ENCODE peak calls at places on chromosome 20, in four cellular contexts. T is fibroblast of mammary gland, B is M059J, N is hippocampal formation. D is an unnamed sample.

GRCh38 chr20:57499676-57500075 is 25.3 kb downstream of the CTCFL start:
- DNase-seq in B (no peak), N (no peak), T (no peak), D (no peak)

GRCh38 chr20:19743650-19744015 is 14.4 kb upstream of the RIN2 start:
- DNase-seq in B (no peak), N (no peak), T (no peak), D (no peak)

GRCh38 chr20:40562031-40562430 is 127.0 kb downstream of the MAFB start:
- DNase-seq in N (peak; percentile 5), T (peak; percentile 42), B (peak; percentile 89), D (no peak)

GRCh38 chr20:38586181-38586525 is 5.2 kb downstream of the ADIG start:
- DNase-seq in T (no peak), N (no peak), B (no peak), D (no peak)

GRCh38 chr20:51221791-51222408 is 199.0 kb upstream of the KCNG1 start:
- DNase-seq in N (no peak), T (peak; percentile 56), B (peak; percentile 33), D (no peak)

GRCh38 chr20:24961384-24962181 is 12.5 kb downstream of the CST7 start:
- DNase-seq in B (no peak), N (no peak), T (no peak), D (no peak)

GRCh38 chr20:63552481-63553249 is 1.3 kb upstream of the FNDC11 start:
- DNase-seq in B (peak; percentile 53), T (no peak), N (no peak), D (no peak)

GRCh38 chr20:34475979-34476736 is 40.1 kb upstream of the DYNLRB1 start:
- DNase-seq in B (no peak), N (peak; percentile 10), T (peak; percentile 25), D (no peak)

GRCh38 chr20:48831702-48832422 is 4.1 kb upstream of the PREX1 start:
- DNase-seq in B (peak; percentile 93), T (peak; percentile 70), N (peak; percentile 25), D (peak; percentile 84)

GRCh38 chr20:16518068-16518783 is 55.0 kb downstream of the KIF16B start:
- DNase-seq in N (peak; percentile 13), B (peak; percentile 56), T (peak; percentile 58), D (peak; percentile 14)

GRCh38 chr20:1171461-1172093 is 13.2 kb downstream of the TMEM74B start:
- DNase-seq in N (no peak), B (peak; percentile 45), T (peak; percentile 34), D (peak; percentile 56)

GRCh38 chr20:4781211-4781610 is 59.5 kb downstream of the PRND start:
- DNase-seq in B (no peak), T (no peak), N (no peak), D (no peak)

GRCh38 chr20:35017099-35017835 is 61.6 kb downstream of the MYH7B start:
- DNase-seq in T (no peak), N (no peak), B (no peak), D (no peak)

GRCh38 chr20:12728782-12729181 is 280.0 kb upstream of the SPTLC3 start:
- DNase-seq in N (no peak), B (no peak), T (no peak), D (no peak)

GRCh38 chr20:11626551-11626950 is 291.1 kb upstream of the BTBD3 start:
- DNase-seq in B (no peak), T (no peak), N (no peak), D (no peak)

GRCh38 chr20:44291754-44292153 is 19.2 kb downstream of the FITM2 start:
- DNase-seq in T (no peak), N (no peak), B (no peak), D (no peak)

GRCh38 chr20:20391766-20392165 is 23.9 kb downstream of the INSM1 start:
- DNase-seq in B (no peak), N (no peak), T (no peak), D (no peak)

GRCh38 chr20:56358600-56359211 is at the start of gene FAM210B:
- DNase-seq in T (peak; percentile 85), B (peak; percentile 92), N (peak; percentile 85), D (peak; percentile 59)

GRCh38 chr20:31663838-31664695 is 26.4 kb downstream of the COX4I2 start:
- DNase-seq in T (no peak), N (peak; percentile 56), B (no peak), D (no peak)

GRCh38 chr20:63333241-63333836 is 27.8 kb downstream of the CHRNA4 start:
- DNase-seq in T (no peak), N (no peak), B (no peak), D (no peak)

GRCh38 chr20:47421076-47421475 is 64.6 kb upstream of the ZMYND8 start:
- DNase-seq in N (no peak), T (no peak), B (no peak), D (no peak)

GRCh38 chr20:49937023-49937929 is 1.1 kb downstream of the RNF114 start:
- DNase-seq in N (no peak), B (peak; percentile 56), T (no peak), D (no peak)

GRCh38 chr20:43945391-43946205 is 30.9 kb downstream of the TOX2 start:
- DNase-seq in N (no peak), T (no peak), B (no peak), D (no peak)

GRCh38 chr20:62389601-62390087 is 2.7 kb downstream of the RPS21 start:
- DNase-seq in N (no peak), B (no peak), T (no peak), D (no peak)

GRCh38 chr20:23021941-23022340 is 13.2 kb upstream of the SSTR4 start:
- DNase-seq in B (peak; percentile 39), T (peak; percentile 59), N (no peak), D (no peak)

GRCh38 chr20:37193821-37194220 is 14.5 kb upstream of the MROH8 start:
- DNase-seq in T (no peak), B (no peak), N (no peak), D (no peak)